ENCODE peak calls at places on chromosomes 2 and 18, in nine cellular contexts. P is GDM1; M is COR-L47; U is left cardiac atrium; F is NCI-H510A; N is HFFc6; O is mesenchymal stem cell; B is stimulated activated CD4-positive, alpha-beta T cell treated with anti-CD3 and anti-CD28 coated beads, Interleukin-15, amount 100 ng/mL, for 24 hours; X is AG09309. Z is an unnamed sample.

GRCh38 chr2:98334439-98335078 is 11.7 kb upstream of the CNGA3 start:
- DNase-seq in O (peak), X (peak), B (no peak), P (no peak), U (no peak), M (peak), N (peak), F (no peak), Z (peak)

GRCh38 chr18:24270937-24271380 is 126.7 kb downstream of the OSBPL1A start:
- DNase-seq in F (no peak), N (peak), B (no peak), X (no peak), M (no peak), O (peak), P (no peak), U (no peak), Z (peak)

GRCh38 chr18:47754311-47755101 is 176.0 kb downstream of the SMAD2 start:
- DNase-seq in F (no peak), M (peak), B (peak), P (no peak), O (no peak), X (no peak), N (no peak), U (no peak), Z (no peak)

GRCh38 chr2:37026050-37026449 is 58.1 kb downstream of the HEATR5B start:
- DNase-seq in O (no peak), U (no peak), P (no peak), B (peak), N (no peak), X (no peak), M (peak), F (peak), Z (peak)

GRCh38 chr2:69065735-69066336 is 52.9 kb downstream of the ANTXR1 start:
- DNase-seq in P (no peak), O (no peak), U (no peak), B (no peak), X (no peak), N (no peak), M (no peak), F (no peak), Z (no peak)

GRCh38 chr2:86807121-86807461 is 16.4 kb upstream of the CD8A start:
- DNase-seq in N (no peak), U (no peak), F (no peak), M (no peak), O (no peak), P (no peak), X (no peak), B (no peak), Z (no peak)

GRCh38 chr2:175001546-175001945 is 3.6 kb downstream of the CHN1 start:
- DNase-seq in B (no peak), P (no peak), U (no peak), X (no peak), O (no peak), N (no peak), F (no peak), M (no peak), Z (no peak)

GRCh38 chr2:105294844-105295481 is 34.6 kb downstream of the TGFBRAP1 start:
- DNase-seq in P (no peak), O (peak), U (no peak), M (peak), X (peak), F (no peak), B (peak), N (peak), Z (peak)

GRCh38 chr2:239008004-239008403 is 160.1 kb downstream of the TWIST2 start:
- DNase-seq in U (no peak), M (no peak), F (no peak), N (no peak), X (no peak), P (no peak), B (no peak), O (no peak), Z (no peak)

GRCh38 chr2:217905395-217905794 is 97.4 kb downstream of the TNS1 start:
- DNase-seq in M (no peak), U (peak), P (peak), B (no peak), N (no peak), O (no peak), X (no peak), F (no peak), Z (no peak)

GRCh38 chr2:233386382-233387041 is 32.2 kb downstream of the DGKD start:
- DNase-seq in B (peak), P (no peak), F (no peak), X (no peak), U (peak), O (peak), N (peak), M (no peak), Z (peak)

GRCh38 chr2:120675460-120676130 is 60.1 kb upstream of the GLI2 start:
- DNase-seq in U (peak), O (peak), X (no peak), M (peak), P (no peak), B (peak), F (peak), N (peak), Z (peak)

GRCh38 chr2:237315170-237315880 is 98.6 kb downstream of the COL6A3 start:
- DNase-seq in M (no peak), F (no peak), B (no peak), P (no peak), X (peak), N (peak), U (peak), O (peak), Z (peak)

GRCh38 chr2:136116813-136117390 is 1.0 kb downstream of the CXCR4 start:
- DNase-seq in O (no peak), P (no peak), B (peak), U (peak), X (no peak), N (no peak), F (no peak), M (peak), Z (no peak)

GRCh38 chr2:238848941-238849853 is 1.3 kb downstream of the TWIST2 start:
- DNase-seq in O (peak), F (no peak), N (no peak), B (no peak), U (no peak), M (no peak), P (no peak), X (no peak), Z (no peak)

GRCh38 chr18:34650121-34650545 is 60.0 kb upstream of the DTNA start:
- DNase-seq in X (peak), F (no peak), B (no peak), M (no peak), N (peak), O (peak), P (no peak), U (no peak), Z (peak)

GRCh38 chr2:203175371-203175770 is 63.4 kb upstream of the CYP20A1 start:
- DNase-seq in O (no peak), B (no peak), N (no peak), P (no peak), U (no peak), F (no peak), M (no peak), X (no peak), Z (peak)

GRCh38 chr18:75407468-75408437 is 19.8 kb downstream of the SMIM21 start:
- DNase-seq in U (no peak), F (no peak), N (peak), M (no peak), O (peak), B (no peak), X (no peak), P (no peak), Z (peak)

GRCh38 chr2:180203972-180204371 is 196.9 kb upstream of the CWC22 start:
- DNase-seq in X (peak), P (no peak), M (no peak), F (no peak), U (peak), O (peak), N (peak), B (no peak), Z (peak)

GRCh38 chr2:71923887-71924533 is 223.7 kb downstream of the CYP26B1 start:
- DNase-seq in P (peak), N (no peak), X (no peak), F (peak), U (peak), O (peak), M (peak), B (peak), Z (peak)

GRCh38 chr2:52264488-52264887 is 1232.6 kb upstream of the NRXN1 start:
- DNase-seq in M (peak), B (no peak), U (no peak), O (no peak), X (no peak), N (no peak), F (peak), P (no peak), Z (no peak)

GRCh38 chr18:63887424-63887823 is at the start of gene SERPINB2:
- DNase-seq in N (peak), F (no peak), O (no peak), B (no peak), U (no peak), P (no peak), M (no peak), X (no peak), Z (peak)

GRCh38 chr18:2979027-2979570 is 33.8 kb downstream of the LPIN2 start:
- DNase-seq in U (no peak), N (peak), P (no peak), F (no peak), X (no peak), B (no peak), O (no peak), M (no peak), Z (peak)